ENCODE peak calls at places on chromosome 3, in eight cellular contexts. One of them, this sample, is unnamed.

GRCh38 chr3:169112153-169112892 is 551.2 kb downstream of the MECOM start:
- DNase-seq in IMR-90: peak
- DNase-seq in dorsolateral prefrontal cortex: no peak
- DNase-seq in A549: no peak
- DNase-seq in AG04449: peak
- DNase-seq in AG09309: no peak
- DNase-seq in mammary epithelial cell: peak
- DNase-seq in fibroblast of lung: peak
- DNase-seq in this sample: peak

GRCh38 chr3:106376016-106376415 is 507.2 kb upstream of the CBLB start:
- DNase-seq in IMR-90: no peak
- DNase-seq in dorsolateral prefrontal cortex: no peak
- DNase-seq in A549: no peak
- DNase-seq in AG04449: no peak
- DNase-seq in AG09309: no peak
- DNase-seq in mammary epithelial cell: no peak
- DNase-seq in fibroblast of lung: peak
- DNase-seq in this sample: no peak

GRCh38 chr3:85304360-85304964 is 345.7 kb downstream of the CADM2 start:
- DNase-seq in IMR-90: no peak
- DNase-seq in dorsolateral prefrontal cortex: no peak
- DNase-seq in A549: peak
- DNase-seq in AG04449: no peak
- DNase-seq in AG09309: no peak
- DNase-seq in mammary epithelial cell: peak
- DNase-seq in fibroblast of lung: peak
- DNase-seq in this sample: peak

GRCh38 chr3:120846073-120846472 is 61.9 kb upstream of the STXBP5L start:
- DNase-seq in IMR-90: no peak
- DNase-seq in dorsolateral prefrontal cortex: peak
- DNase-seq in A549: no peak
- DNase-seq in AG04449: no peak
- DNase-seq in AG09309: no peak
- DNase-seq in mammary epithelial cell: no peak
- DNase-seq in fibroblast of lung: no peak
- DNase-seq in this sample: no peak

GRCh38 chr3:45199837-45200648 is 26.0 kb downstream of the TMEM158 start:
- DNase-seq in IMR-90: peak
- DNase-seq in dorsolateral prefrontal cortex: no peak
- DNase-seq in A549: peak
- DNase-seq in AG04449: peak
- DNase-seq in AG09309: peak
- DNase-seq in mammary epithelial cell: peak
- DNase-seq in fibroblast of lung: peak
- DNase-seq in this sample: peak

GRCh38 chr3:36944641-36945270 is at the start of gene TRANK1:
- DNase-seq in IMR-90: peak
- DNase-seq in dorsolateral prefrontal cortex: peak
- DNase-seq in A549: peak
- DNase-seq in AG04449: no peak
- DNase-seq in AG09309: no peak
- DNase-seq in mammary epithelial cell: no peak
- DNase-seq in fibroblast of lung: peak
- DNase-seq in this sample: peak

GRCh38 chr3:17783426-17783825 is 41.0 kb upstream of the TBC1D5 start:
- DNase-seq in IMR-90: no peak
- DNase-seq in dorsolateral prefrontal cortex: no peak
- DNase-seq in A549: no peak
- DNase-seq in AG04449: no peak
- DNase-seq in AG09309: no peak
- DNase-seq in mammary epithelial cell: no peak
- DNase-seq in fibroblast of lung: no peak
- DNase-seq in this sample: no peak

GRCh38 chr3:47163023-47163989 is 607 bp downstream of the SETD2 start:
- DNase-seq in IMR-90: peak
- DNase-seq in dorsolateral prefrontal cortex: peak
- DNase-seq in A549: peak
- DNase-seq in AG04449: no peak
- DNase-seq in AG09309: no peak
- DNase-seq in mammary epithelial cell: peak
- DNase-seq in fibroblast of lung: peak
- DNase-seq in this sample: peak

GRCh38 chr3:113205481-113205880 is 5.9 kb upstream of the BOC start:
- DNase-seq in IMR-90: no peak
- DNase-seq in dorsolateral prefrontal cortex: no peak
- DNase-seq in A549: no peak
- DNase-seq in AG04449: no peak
- DNase-seq in AG09309: no peak
- DNase-seq in mammary epithelial cell: no peak
- DNase-seq in fibroblast of lung: no peak
- DNase-seq in this sample: peak

GRCh38 chr3:11010406-11011165 is 18.0 kb downstream of the SLC6A1 start:
- DNase-seq in IMR-90: no peak
- DNase-seq in dorsolateral prefrontal cortex: no peak
- DNase-seq in A549: no peak
- DNase-seq in AG04449: no peak
- DNase-seq in AG09309: no peak
- DNase-seq in mammary epithelial cell: no peak
- DNase-seq in fibroblast of lung: no peak
- DNase-seq in this sample: no peak

GRCh38 chr3:94626599-94626998 is 563.7 kb downstream of the NSUN3 start:
- DNase-seq in IMR-90: no peak
- DNase-seq in dorsolateral prefrontal cortex: no peak
- DNase-seq in A549: no peak
- DNase-seq in AG04449: no peak
- DNase-seq in AG09309: no peak
- DNase-seq in mammary epithelial cell: peak
- DNase-seq in fibroblast of lung: no peak
- DNase-seq in this sample: no peak

GRCh38 chr3:75015280-75015679 is 400.8 kb upstream of the CNTN3 start:
- DNase-seq in IMR-90: no peak
- DNase-seq in dorsolateral prefrontal cortex: no peak
- DNase-seq in A549: no peak
- DNase-seq in AG04449: no peak
- DNase-seq in AG09309: no peak
- DNase-seq in mammary epithelial cell: no peak
- DNase-seq in fibroblast of lung: no peak
- DNase-seq in this sample: no peak
- H3K4me3 ChIP-seq in IMR-90: no peak
- H3K4me3 ChIP-seq in dorsolateral prefrontal cortex: no peak
- H3K4me3 ChIP-seq in A549: no peak
- H3K4me3 ChIP-seq in AG04449: no peak
- H3K4me3 ChIP-seq in AG09309: no peak
- H3K4me3 ChIP-seq in mammary epithelial cell: no peak
- H3K4me3 ChIP-seq in fibroblast of lung: no peak
- H3K4me3 ChIP-seq in this sample: no peak

GRCh38 chr3:77038928-77039605 is 832 bp upstream of the ROBO2 start:
- DNase-seq in IMR-90: peak
- DNase-seq in dorsolateral prefrontal cortex: peak
- DNase-seq in A549: no peak
- DNase-seq in AG04449: no peak
- DNase-seq in AG09309: no peak
- DNase-seq in mammary epithelial cell: peak
- DNase-seq in fibroblast of lung: peak
- DNase-seq in this sample: peak
- H3K4me3 ChIP-seq in IMR-90: peak
- H3K4me3 ChIP-seq in dorsolateral prefrontal cortex: peak
- H3K4me3 ChIP-seq in A549: peak
- H3K4me3 ChIP-seq in AG04449: peak
- H3K4me3 ChIP-seq in AG09309: peak
- H3K4me3 ChIP-seq in mammary epithelial cell: peak
- H3K4me3 ChIP-seq in fibroblast of lung: peak
- H3K4me3 ChIP-seq in this sample: peak

DNA sequence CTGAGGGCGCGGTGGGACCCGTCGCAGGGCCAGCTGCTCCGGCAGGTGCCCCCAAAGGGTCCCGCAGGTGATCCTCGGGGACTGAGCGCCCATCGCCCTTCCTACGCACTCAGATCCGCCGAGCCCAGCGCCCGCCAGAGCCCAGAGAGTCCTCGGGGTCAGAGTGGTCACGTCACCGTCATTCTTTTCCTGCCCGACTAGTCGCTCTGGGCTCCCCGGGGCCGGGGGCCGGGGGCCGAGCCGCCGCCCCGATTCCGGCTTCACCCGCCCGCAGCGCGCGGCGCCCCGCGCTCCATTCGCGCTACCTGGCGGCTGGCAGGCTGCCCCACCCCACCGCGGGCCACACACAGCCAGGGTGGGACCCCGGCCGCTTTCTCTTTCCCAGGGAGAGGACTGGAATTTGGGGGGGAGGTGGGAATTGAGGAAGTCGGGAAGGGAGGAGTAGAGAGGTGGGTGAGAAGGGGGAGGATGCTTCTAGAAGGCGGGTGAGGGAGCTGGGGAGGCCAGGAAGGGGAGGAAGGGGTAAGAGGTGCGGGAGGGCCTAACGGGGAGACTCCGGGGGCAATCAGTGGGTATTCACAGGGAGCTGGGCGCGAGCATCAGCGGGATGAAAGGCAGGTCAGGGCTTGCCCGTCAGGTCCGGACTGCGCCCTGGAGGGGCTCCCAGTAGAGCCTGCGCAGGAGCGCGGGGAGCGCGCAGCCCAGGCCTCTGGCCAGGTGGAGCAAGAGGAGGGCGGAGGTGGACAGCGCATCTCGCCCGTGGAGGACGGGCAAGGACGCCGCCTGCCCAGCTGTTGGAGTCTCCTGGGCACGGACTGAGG is 36.0 kb upstream of the EPHB3 start:
- DNase-seq in IMR-90: no peak
- DNase-seq in dorsolateral prefrontal cortex: peak
- DNase-seq in A549: no peak
- DNase-seq in AG04449: no peak
- DNase-seq in AG09309: no peak
- DNase-seq in mammary epithelial cell: peak
- DNase-seq in fibroblast of lung: no peak
- DNase-seq in this sample: peak
- H3K4me3 ChIP-seq in IMR-90: peak
- H3K4me3 ChIP-seq in dorsolateral prefrontal cortex: peak
- H3K4me3 ChIP-seq in A549: peak
- H3K4me3 ChIP-seq in AG04449: peak
- H3K4me3 ChIP-seq in AG09309: peak
- H3K4me3 ChIP-seq in mammary epithelial cell: peak
- H3K4me3 ChIP-seq in fibroblast of lung: peak
- H3K4me3 ChIP-seq in this sample: peak

GRCh38 chr3:62325896-62326295 is 47.5 kb downstream of the FEZF2 start:
- DNase-seq in IMR-90: no peak
- DNase-seq in dorsolateral prefrontal cortex: no peak
- DNase-seq in A549: peak
- DNase-seq in AG04449: no peak
- DNase-seq in AG09309: no peak
- DNase-seq in mammary epithelial cell: no peak
- DNase-seq in fibroblast of lung: no peak
- DNase-seq in this sample: peak
- H3K4me3 ChIP-seq in IMR-90: no peak
- H3K4me3 ChIP-seq in dorsolateral prefrontal cortex: no peak
- H3K4me3 ChIP-seq in A549: no peak
- H3K4me3 ChIP-seq in AG04449: no peak
- H3K4me3 ChIP-seq in AG09309: no peak
- H3K4me3 ChIP-seq in mammary epithelial cell: no peak
- H3K4me3 ChIP-seq in fibroblast of lung: no peak
- H3K4me3 ChIP-seq in this sample: no peak

GRCh38 chr3:19547665-19548464 is 386.2 kb downstream of the EFHB start:
- DNase-seq in IMR-90: no peak
- DNase-seq in dorsolateral prefrontal cortex: no peak
- DNase-seq in A549: peak
- DNase-seq in AG04449: no peak
- DNase-seq in AG09309: no peak
- DNase-seq in mammary epithelial cell: no peak
- DNase-seq in fibroblast of lung: no peak
- DNase-seq in this sample: peak

GRCh38 chr3:19540464-19540863 is 392.2 kb downstream of the KCNH8 start:
- DNase-seq in IMR-90: no peak
- DNase-seq in dorsolateral prefrontal cortex: no peak
- DNase-seq in A549: no peak
- DNase-seq in AG04449: no peak
- DNase-seq in AG09309: no peak
- DNase-seq in mammary epithelial cell: no peak
- DNase-seq in fibroblast of lung: no peak
- DNase-seq in this sample: no peak

GRCh38 chr3:19539488-19540395 is 391.4 kb downstream of the KCNH8 start:
- DNase-seq in IMR-90: no peak
- DNase-seq in dorsolateral prefrontal cortex: no peak
- DNase-seq in A549: no peak
- DNase-seq in AG04449: no peak
- DNase-seq in AG09309: no peak
- DNase-seq in mammary epithelial cell: no peak
- DNase-seq in fibroblast of lung: no peak
- DNase-seq in this sample: no peak

GRCh38 chr3:19541284-19541683 is 392.7 kb downstream of the EFHB start:
- DNase-seq in IMR-90: no peak
- DNase-seq in dorsolateral prefrontal cortex: no peak
- DNase-seq in A549: no peak
- DNase-seq in AG04449: no peak
- DNase-seq in AG09309: no peak
- DNase-seq in mammary epithelial cell: no peak
- DNase-seq in fibroblast of lung: no peak
- DNase-seq in this sample: no peak

GRCh38 chr3:19543212-19543841 is 390.7 kb downstream of the EFHB start:
- DNase-seq in IMR-90: no peak
- DNase-seq in dorsolateral prefrontal cortex: no peak
- DNase-seq in A549: peak
- DNase-seq in AG04449: no peak
- DNase-seq in AG09309: no peak
- DNase-seq in mammary epithelial cell: peak
- DNase-seq in fibroblast of lung: no peak
- DNase-seq in this sample: peak
- H3K4me3 ChIP-seq in IMR-90: no peak
- H3K4me3 ChIP-seq in dorsolateral prefrontal cortex: no peak
- H3K4me3 ChIP-seq in A549: no peak
- H3K4me3 ChIP-seq in AG04449: no peak
- H3K4me3 ChIP-seq in AG09309: no peak
- H3K4me3 ChIP-seq in mammary epithelial cell: no peak
- H3K4me3 ChIP-seq in fibroblast of lung: no peak
- H3K4me3 ChIP-seq in this sample: no peak

GRCh38 chr3:160485931-160486330 is 36.3 kb upstream of the TRIM59 start:
- DNase-seq in IMR-90: no peak
- DNase-seq in dorsolateral prefrontal cortex: no peak
- DNase-seq in A549: no peak
- DNase-seq in AG04449: no peak
- DNase-seq in AG09309: no peak
- DNase-seq in mammary epithelial cell: no peak
- DNase-seq in fibroblast of lung: no peak
- DNase-seq in this sample: no peak
- H3K4me3 ChIP-seq in IMR-90: peak
- H3K4me3 ChIP-seq in dorsolateral prefrontal cortex: peak
- H3K4me3 ChIP-seq in A549: peak
- H3K4me3 ChIP-seq in AG04449: peak
- H3K4me3 ChIP-seq in AG09309: no peak
- H3K4me3 ChIP-seq in mammary epithelial cell: no peak
- H3K4me3 ChIP-seq in fibroblast of lung: no peak
- H3K4me3 ChIP-seq in this sample: peak

This sample was measured in epithelial cell of esophagus.